ENCODE peak calls at places on chromosomes 1 and 21, in seven cellular contexts. O, H, S, B, A, G and R are unnamed samples.
A peak's percentile ranks its signal among the peaks of the same experiment; 100 is the strongest.

GRCh38 chr1:200429221-200429751 is 19.4 kb upstream of the ZNF281 start:
- DNase-seq in O (peak; percentile 64), H (no peak), S (no peak), B (no peak), A (no peak), G (no peak), R (no peak)

GRCh38 chr1:19402031-19402430 is 83.3 kb downstream of the CAPZB start:
- DNase-seq in O (no peak), H (no peak), S (no peak), B (no peak), A (no peak), G (peak; percentile 61), R (no peak)

GRCh38 chr1:22132517-22133235 is 10.2 kb downstream of the WNT4 start:
- DNase-seq in O (no peak), H (no peak), S (no peak), B (no peak), A (peak; percentile 65), G (no peak), R (no peak)

GRCh38 chr1:230909974-230910754 is 41.8 kb upstream of the C1orf198 start:
- DNase-seq in O (no peak), H (peak; percentile 73), S (no peak), B (no peak), A (no peak), G (peak; percentile 82), R (no peak)

GRCh38 chr1:227786673-227787512 is 28.6 kb upstream of the PRSS38 start:
- DNase-seq in O (no peak), H (peak; percentile 31), S (peak; percentile 43), B (no peak), A (no peak), G (no peak), R (peak; percentile 78)

GRCh38 chr1:236502579-236502971 is 21.2 kb upstream of the LGALS8 start:
- DNase-seq in O (peak; percentile 70), H (no peak), S (no peak), B (no peak), A (no peak), G (no peak), R (no peak)

GRCh38 chr1:84143796-84144565 is at the start of gene PRKACB:
- DNase-seq in O (no peak), H (no peak), S (no peak), B (no peak), A (no peak), G (no peak), R (no peak)

GRCh38 chr1:154750681-154751665 is 119.1 kb downstream of the KCNN3 start:
- DNase-seq in O (no peak), H (no peak), S (no peak), B (no peak), A (no peak), G (peak; percentile 54), R (peak; percentile 47)

GRCh38 chr1:106814418-106814817 is 242.1 kb upstream of the PRMT6 start:
- DNase-seq in O (no peak), H (no peak), S (no peak), B (no peak), A (no peak), G (no peak), R (no peak)

GRCh38 chr1:44519035-44519676 is 114.1 kb downstream of the RNF220 start:
- DNase-seq in O (no peak), H (no peak), S (no peak), B (peak; percentile 32), A (no peak), G (no peak), R (no peak)

GRCh38 chr1:221509575-221510360 is 232.1 kb downstream of the DUSP10 start:
- DNase-seq in O (no peak), H (no peak), S (no peak), B (no peak), A (no peak), G (no peak), R (no peak)

GRCh38 chr1:109625176-109625575 is 5.5 kb downstream of the AMPD2 start:
- DNase-seq in O (no peak), H (no peak), S (no peak), B (no peak), A (no peak), G (no peak), R (no peak)

GRCh38 chr21:28789571-28789970 is 203.1 kb downstream of the LTN1 start:
- DNase-seq in O (no peak), H (no peak), S (no peak), B (no peak), A (no peak), G (no peak), R (no peak)

GRCh38 chr1:234294109-234294845 is 79.0 kb upstream of the COA6 start:
- DNase-seq in O (no peak), H (no peak), S (no peak), B (no peak), A (no peak), G (no peak), R (no peak)

GRCh38 chr21:45857761-45858160 is 123.8 kb upstream of the COL6A1 start:
- DNase-seq in O (no peak), H (peak; percentile 21), S (no peak), B (no peak), A (no peak), G (no peak), R (peak; percentile 60)

GRCh38 chr1:57464756-57465155 is 40.9 kb upstream of the DAB1 start:
- DNase-seq in O (no peak), H (no peak), S (no peak), B (no peak), A (no peak), G (no peak), R (no peak)

GRCh38 chr1:93658188-93658587 is 23.4 kb downstream of the BCAR3 start:
- DNase-seq in O (no peak), H (no peak), S (no peak), B (no peak), A (no peak), G (no peak), R (peak; percentile 6)

GRCh38 chr1:151553659-151554058 is 13.6 kb downstream of the TUFT1 start:
- DNase-seq in O (no peak), H (no peak), S (no peak), B (no peak), A (no peak), G (no peak), R (no peak)

GRCh38 chr1:47533176-47534039 is 95.6 kb downstream of the FOXD2 start:
- DNase-seq in O (no peak), H (peak; percentile 35), S (peak; percentile 34), B (no peak), A (peak; percentile 57), G (peak; percentile 76), R (no peak)

GRCh38 chr1:145872421-145872891 is 13.2 kb downstream of the ANKRD35 start:
- DNase-seq in O (no peak), H (peak; percentile 45), S (peak; percentile 46), B (no peak), A (peak; percentile 61), G (peak; percentile 89), R (peak; percentile 87)

GRCh38 chr1:39689635-39690034 is 1.6 kb downstream of the HPCAL4 start:
- DNase-seq in O (no peak), H (no peak), S (no peak), B (no peak), A (no peak), G (no peak), R (no peak)

GRCh38 chr1:39690225-39690624 is 1.0 kb downstream of the HPCAL4 start:
- DNase-seq in O (no peak), H (no peak), S (no peak), B (no peak), A (no peak), G (no peak), R (no peak)

GRCh38 chr1:39691383-39692151 is at the start of gene HPCAL4:
- DNase-seq in O (peak; percentile 80), H (peak; percentile 96), S (peak; percentile 92), B (peak; percentile 95), A (peak; percentile 95), G (peak; percentile 89), R (peak; percentile 85)

GRCh38 chr1:39692152-39693064 is 1.2 kb upstream of the HPCAL4 start:
- DNase-seq in O (no peak), H (peak; percentile 51), S (peak; percentile 15), B (peak; percentile 56), A (peak; percentile 83), G (no peak), R (no peak)

GRCh38 chr1:39690943-39691382 is 270 bp downstream of the HPCAL4 start:
- DNase-seq in O (no peak), H (no peak), S (no peak), B (no peak), A (no peak), G (no peak), R (no peak)
- TF ChIP-seq EP300 in O (no peak), H (no peak), S (no peak), B (no peak), A (no peak), G (no peak), R (no peak)

DNA sequence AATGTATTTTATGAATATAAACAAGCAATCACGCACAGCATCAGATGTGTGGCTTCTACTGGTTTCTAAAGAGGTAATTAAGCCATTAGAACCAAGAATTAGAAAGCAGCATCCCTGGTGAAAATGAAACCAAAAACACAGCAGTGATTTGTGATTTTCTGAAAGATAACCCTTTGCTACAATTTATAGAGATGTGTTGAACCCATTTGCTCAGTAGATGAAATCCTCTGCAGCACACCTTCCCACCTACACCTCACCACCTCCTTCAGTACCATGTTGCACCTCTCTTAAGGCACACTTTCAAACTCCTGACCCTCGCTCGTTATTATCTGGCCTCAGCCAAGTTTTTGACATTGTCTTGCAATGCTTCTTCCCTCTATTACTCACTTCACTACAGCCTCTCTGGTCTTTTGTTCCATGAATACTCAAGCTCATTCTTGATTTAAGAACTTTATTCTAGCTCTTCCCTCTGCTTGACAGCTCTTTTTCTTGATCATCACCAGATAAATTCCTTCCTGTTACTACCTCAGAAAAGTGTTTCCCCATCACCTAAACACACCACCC is 38.6 kb downstream of the NSL1 start:
- DNase-seq in O (no peak), H (no peak), S (no peak), B (no peak), A (no peak), G (no peak), R (no peak)
- TF ChIP-seq EP300 in O (no peak), H (no peak), S (no peak), B (no peak), A (no peak), G (no peak), R (no peak)

GRCh38 chr1:90509225-90510048 is 207.7 kb downstream of the BARHL2 start:
- DNase-seq in O (no peak), H (no peak), S (no peak), B (no peak), A (no peak), G (no peak), R (no peak)
- TF ChIP-seq EP300 in O (no peak), H (no peak), S (no peak), B (no peak), A (no peak), G (no peak), R (no peak)

GRCh38 chr1:86712088-86712860 is 7.9 kb downstream of the SH3GLB1 start:
- DNase-seq in O (no peak), H (no peak), S (no peak), B (no peak), A (no peak), G (no peak), R (no peak)

GRCh38 chr1:86705633-86705985 is 1.2 kb downstream of the SH3GLB1 start:
- DNase-seq in O (no peak), H (no peak), S (peak; percentile 21), B (peak; percentile 23), A (no peak), G (peak; percentile 64), R (no peak)

GRCh38 chr1:86706018-86706417 is 1.6 kb downstream of the SH3GLB1 start:
- DNase-seq in O (no peak), H (no peak), S (no peak), B (no peak), A (no peak), G (no peak), R (no peak)

GRCh38 chr1:86704972-86705632 is 726 bp downstream of the SH3GLB1 start:
- DNase-seq in O (peak; percentile 53), H (peak; percentile 49), S (peak; percentile 70), B (peak; percentile 69), A (no peak), G (peak; percentile 79), R (peak; percentile 84)

GRCh38 chr1:86708923-86709322 is 4.5 kb downstream of the SH3GLB1 start:
- DNase-seq in O (no peak), H (no peak), S (no peak), B (no peak), A (no peak), G (no peak), R (no peak)
- TF ChIP-seq EP300 in O (no peak), H (no peak), S (no peak), B (no peak), A (no peak), G (no peak), R (no peak)